ENCODE peak calls at places on chromosomes 5 and 9, in six cellular contexts. One of them, this sample, is unnamed.

GRCh38 chr9:91214086-91214485 is 147.6 kb downstream of the AUH start:
- DNase-seq in cardiac muscle cell: no peak
- DNase-seq in ACHN: peak; percentile 19
- DNase-seq in H4: no peak
- DNase-seq in ureter: no peak
- DNase-seq in hepatocyte: no peak
- DNase-seq in this sample: no peak

GRCh38 chr9:134407123-134407779 is 81.0 kb downstream of the RXRA start:
- DNase-seq in cardiac muscle cell: no peak
- DNase-seq in ACHN: peak; percentile 84
- DNase-seq in H4: peak; percentile 95
- DNase-seq in ureter: peak; percentile 93
- DNase-seq in hepatocyte: peak; percentile 64
- DNase-seq in this sample: peak; percentile 79

GRCh38 chr5:172852490-172853354 is 18.7 kb downstream of the ERGIC1 start:
- DNase-seq in cardiac muscle cell: no peak
- DNase-seq in ACHN: no peak
- DNase-seq in H4: no peak
- DNase-seq in ureter: no peak
- DNase-seq in hepatocyte: peak; percentile 71
- DNase-seq in this sample: no peak

GRCh38 chr5:128487041-128487440 is 51.0 kb downstream of the FBN2 start:
- DNase-seq in cardiac muscle cell: no peak
- DNase-seq in ACHN: no peak
- DNase-seq in H4: no peak
- DNase-seq in ureter: no peak
- DNase-seq in hepatocyte: no peak
- DNase-seq in this sample: no peak

GRCh38 chr5:56522972-56523371 is 289.8 kb upstream of the ANKRD55 start:
- DNase-seq in cardiac muscle cell: no peak
- DNase-seq in ACHN: no peak
- DNase-seq in H4: no peak
- DNase-seq in ureter: no peak
- DNase-seq in hepatocyte: no peak
- DNase-seq in this sample: no peak

GRCh38 chr5:394671-395155 is 48.3 kb upstream of the EXOC3 start:
- DNase-seq in cardiac muscle cell: no peak
- DNase-seq in ACHN: no peak
- DNase-seq in H4: no peak
- DNase-seq in ureter: no peak
- DNase-seq in hepatocyte: peak; percentile 6
- DNase-seq in this sample: no peak

GRCh38 chr9:92671323-92671722 is 1.4 kb upstream of the IPPK start:
- DNase-seq in cardiac muscle cell: no peak
- DNase-seq in ACHN: peak; percentile 32
- DNase-seq in H4: peak; percentile 73
- DNase-seq in ureter: no peak
- DNase-seq in hepatocyte: peak; percentile 47
- DNase-seq in this sample: peak; percentile 51

GRCh38 chr5:140992878-140993277 is 26.6 kb downstream of the PCDHAC2 start:
- DNase-seq in cardiac muscle cell: no peak
- DNase-seq in ACHN: no peak
- DNase-seq in H4: no peak
- DNase-seq in ureter: no peak
- DNase-seq in hepatocyte: no peak
- DNase-seq in this sample: no peak

GRCh38 chr9:96022445-96023031 is 147.0 kb downstream of the ERCC6L2 start:
- DNase-seq in cardiac muscle cell: peak; percentile 86
- DNase-seq in ACHN: no peak
- DNase-seq in H4: no peak
- DNase-seq in ureter: no peak
- DNase-seq in hepatocyte: no peak
- DNase-seq in this sample: peak; percentile 68

GRCh38 chr9:20314981-20315380 is 307.3 kb downstream of the MLLT3 start:
- DNase-seq in cardiac muscle cell: no peak
- DNase-seq in ACHN: no peak
- DNase-seq in H4: no peak
- DNase-seq in ureter: no peak
- DNase-seq in hepatocyte: no peak
- DNase-seq in this sample: no peak

GRCh38 chr9:38350529-38350928 is 42.0 kb upstream of the ALDH1B1 start:
- DNase-seq in cardiac muscle cell: no peak
- DNase-seq in ACHN: no peak
- DNase-seq in H4: no peak
- DNase-seq in ureter: no peak
- DNase-seq in hepatocyte: no peak
- DNase-seq in this sample: no peak

GRCh38 chr5:120297621-120298020 is 166.5 kb upstream of the PRR16 start:
- DNase-seq in cardiac muscle cell: no peak
- DNase-seq in ACHN: no peak
- DNase-seq in H4: no peak
- DNase-seq in ureter: no peak
- DNase-seq in hepatocyte: no peak
- DNase-seq in this sample: no peak

GRCh38 chr5:157456301-157456700 is 3.7 kb upstream of the NIPAL4 start:
- DNase-seq in cardiac muscle cell: no peak
- DNase-seq in ACHN: no peak
- DNase-seq in H4: no peak
- DNase-seq in ureter: peak; percentile 29
- DNase-seq in hepatocyte: no peak
- DNase-seq in this sample: no peak

GRCh38 chr9:136740491-136740890 is 2.2 kb downstream of the LCN10 start:
- DNase-seq in cardiac muscle cell: no peak
- DNase-seq in ACHN: no peak
- DNase-seq in H4: no peak
- DNase-seq in ureter: no peak
- DNase-seq in hepatocyte: no peak
- DNase-seq in this sample: no peak

GRCh38 chr5:157180374-157181264 is at the start of gene ITK:
- DNase-seq in cardiac muscle cell: no peak
- DNase-seq in ACHN: no peak
- DNase-seq in H4: no peak
- DNase-seq in ureter: no peak
- DNase-seq in hepatocyte: no peak
- DNase-seq in this sample: no peak

GRCh38 chr5:157778121-157778805 is 34.8 kb downstream of the LSM11 start:
- DNase-seq in cardiac muscle cell: no peak
- DNase-seq in ACHN: no peak
- DNase-seq in H4: peak; percentile 23
- DNase-seq in ureter: no peak
- DNase-seq in hepatocyte: peak; percentile 19
- DNase-seq in this sample: peak; percentile 79

GRCh38 chr9:37311938-37312730 is 110.4 kb upstream of the GRHPR start:
- DNase-seq in cardiac muscle cell: no peak
- DNase-seq in ACHN: no peak
- DNase-seq in H4: no peak
- DNase-seq in ureter: no peak
- DNase-seq in hepatocyte: no peak
- DNase-seq in this sample: no peak

GRCh38 chr5:149397530-149397929 is 18.4 kb upstream of the IL17B start:
- DNase-seq in cardiac muscle cell: no peak
- DNase-seq in ACHN: no peak
- DNase-seq in H4: no peak
- DNase-seq in ureter: no peak
- DNase-seq in hepatocyte: peak; percentile 59
- DNase-seq in this sample: no peak

GRCh38 chr5:139108056-139108811 is 89.9 kb downstream of the SIL1 start:
- DNase-seq in cardiac muscle cell: no peak
- DNase-seq in ACHN: no peak
- DNase-seq in H4: no peak
- DNase-seq in ureter: no peak
- DNase-seq in hepatocyte: no peak
- DNase-seq in this sample: no peak

GRCh38 chr5:158910782-158911692 is 188.7 kb downstream of the EBF1 start:
- DNase-seq in cardiac muscle cell: no peak
- DNase-seq in ACHN: no peak
- DNase-seq in H4: no peak
- DNase-seq in ureter: no peak
- DNase-seq in hepatocyte: no peak
- DNase-seq in this sample: no peak

GRCh38 chr5:55853818-55854217 is 2.7 kb downstream of the IL31RA start:
- DNase-seq in cardiac muscle cell: no peak
- DNase-seq in ACHN: no peak
- DNase-seq in H4: no peak
- DNase-seq in ureter: no peak
- DNase-seq in hepatocyte: no peak
- DNase-seq in this sample: no peak

GRCh38 chr9:893843-894420 is 52.4 kb downstream of the DMRT1 start:
- DNase-seq in cardiac muscle cell: peak; percentile 74
- DNase-seq in ACHN: peak; percentile 54
- DNase-seq in H4: peak; percentile 54
- DNase-seq in ureter: peak; percentile 54
- DNase-seq in hepatocyte: peak; percentile 84
- DNase-seq in this sample: peak; percentile 57

This sample was measured in SJCRH30.